ENCODE peak calls at places on chromosomes 2 and 18, in five cellular contexts. Q is SK-N-SH, M is HCT116, I is fibroblast of lung, G is PC-3. O is an unnamed sample.

GRCh38 chr2:134574610-134575332 is 144.0 kb downstream of the TMEM163 start:
- DNase-seq in Q (peak; percentile 34), M (no peak), I (no peak), G (no peak), O (no peak)

GRCh38 chr2:11495844-11496271 is 29.9 kb upstream of the E2F6 start:
- DNase-seq in Q (no peak), M (no peak), I (peak; percentile 15), G (no peak), O (peak; percentile 76)

GRCh38 chr2:84866121-84866520 is 14.8 kb downstream of the TRABD2A start:
- DNase-seq in Q (no peak), M (no peak), I (no peak), G (no peak), O (no peak)

GRCh38 chr2:112343827-112344585 is 68.6 kb downstream of the ZC3H6 start:
- DNase-seq in Q (no peak), M (no peak), I (no peak), G (no peak), O (no peak)

GRCh38 chr2:223148516-223148915 is 96.5 kb downstream of the KCNE4 start:
- DNase-seq in Q (no peak), M (no peak), I (no peak), G (no peak), O (no peak)

GRCh38 chr2:88503771-88504170 is 51.3 kb upstream of the FOXI3 start:
- DNase-seq in Q (no peak), M (no peak), I (no peak), G (no peak), O (no peak)

GRCh38 chr2:116645155-116645554 is 1169.3 kb upstream of the DDX18 start:
- DNase-seq in Q (no peak), M (no peak), I (no peak), G (no peak), O (no peak)

GRCh38 chr2:62313433-62314227 is 117.7 kb downstream of the B3GNT2 start:
- DNase-seq in Q (no peak), M (no peak), I (no peak), G (no peak), O (no peak)

GRCh38 chr18:79899609-79900435 is 51.6 kb downstream of the SLC66A2 start:
- DNase-seq in Q (no peak), M (no peak), I (no peak), G (no peak), O (no peak)

GRCh38 chr18:64208531-64208930 is 59.6 kb upstream of the LINC00305 start:
- DNase-seq in Q (no peak), M (no peak), I (no peak), G (no peak), O (no peak)

GRCh38 chr2:50902365-50902764 is 129.6 kb downstream of the NRXN1 start:
- DNase-seq in Q (peak; percentile 17), M (no peak), I (no peak), G (no peak), O (no peak)

GRCh38 chr18:24841536-24841935 is 381.1 kb downstream of the HRH4 start:
- DNase-seq in Q (no peak), M (no peak), I (no peak), G (no peak), O (no peak)

GRCh38 chr2:20424300-20425290 is 22.3 kb upstream of the RHOB start:
- DNase-seq in Q (peak; percentile 57), M (no peak), I (peak; percentile 86), G (peak; percentile 46), O (no peak)

GRCh38 chr2:23924589-23925359 is 2.1 kb downstream of the ATAD2B start:
- DNase-seq in Q (no peak), M (no peak), I (no peak), G (no peak), O (no peak)

GRCh38 chr2:113337809-113338208 is 59.1 kb upstream of the PAX8 start:
- DNase-seq in Q (no peak), M (no peak), I (no peak), G (no peak), O (no peak)

GRCh38 chr18:24600076-24600654 is 139.7 kb downstream of the HRH4 start:
- DNase-seq in Q (peak; percentile 56), M (peak; percentile 27), I (peak; percentile 35), G (peak; percentile 69), O (peak; percentile 83)

GRCh38 chr18:26706796-26707406 is 158.5 kb upstream of the KCTD1 start:
- DNase-seq in Q (no peak), M (no peak), I (no peak), G (no peak), O (no peak)

GRCh38 chr2:66501267-66501666 is 66.3 kb downstream of the MEIS1 start:
- DNase-seq in Q (no peak), M (no peak), I (no peak), G (no peak), O (no peak)

GRCh38 chr2:130354135-130354420 is 1.8 kb upstream of the PTPN18 start:
- DNase-seq in Q (no peak), M (no peak), I (no peak), G (no peak), O (peak; percentile 20)

GRCh38 chr2:43269074-43269572 is 42.7 kb upstream of the ZFP36L2 start:
- DNase-seq in Q (peak; percentile 77), M (no peak), I (peak; percentile 98), G (no peak), O (peak; percentile 43)

GRCh38 chr18:2316082-2316481 is 255.2 kb downstream of the METTL4 start:
- DNase-seq in Q (no peak), M (no peak), I (peak; percentile 42), G (no peak), O (no peak)

GRCh38 chr2:156190532-156190931 is 142.0 kb downstream of the NR4A2 start:
- DNase-seq in Q (no peak), M (no peak), I (no peak), G (no peak), O (no peak)

GRCh38 chr2:112335600-112335999 is 60.2 kb downstream of the ZC3H6 start:
- DNase-seq in Q (no peak), M (no peak), I (no peak), G (no peak), O (no peak)

GRCh38 chr2:181430406-181431199 is 26.6 kb upstream of the ITGA4 start:
- DNase-seq in Q (no peak), M (no peak), I (peak; percentile 11), G (peak; percentile 52), O (no peak)

GRCh38 chr2:168559187-168559586 is 103.1 kb downstream of the CERS6 start:
- DNase-seq in Q (no peak), M (peak; percentile 3), I (no peak), G (no peak), O (no peak)

GRCh38 chr18:63264871-63265270 is 54.7 kb downstream of the BCL2 start:
- DNase-seq in Q (no peak), M (no peak), I (no peak), G (no peak), O (no peak)

GRCh38 chr2:120231974-120232635 is 8.9 kb upstream of the TMEM185B start:
- DNase-seq in Q (no peak), M (no peak), I (no peak), G (peak; percentile 22), O (no peak)

GRCh38 chr2:134819334-134819733 is 19.1 kb upstream of the ACMSD start:
- DNase-seq in Q (no peak), M (peak; percentile 76), I (peak; percentile 83), G (peak; percentile 95), O (no peak)

GRCh38 chr2:9234680-9235387 is 28.2 kb downstream of the ASAP2 start:
- DNase-seq in Q (peak; percentile 87), M (peak; percentile 86), I (peak; percentile 99), G (peak; percentile 96), O (no peak)
- H3K4me1 ChIP-seq in Q (peaks cover 90% of the 10 kb centered on the region), M (peaks cover 67% of the 10 kb centered on the region), I (peaks cover 34% of the 10 kb centered on the region), G (peaks cover 73% of the 10 kb centered on the region), O (peaks cover 25% of the 10 kb centered on the region)

DNA sequence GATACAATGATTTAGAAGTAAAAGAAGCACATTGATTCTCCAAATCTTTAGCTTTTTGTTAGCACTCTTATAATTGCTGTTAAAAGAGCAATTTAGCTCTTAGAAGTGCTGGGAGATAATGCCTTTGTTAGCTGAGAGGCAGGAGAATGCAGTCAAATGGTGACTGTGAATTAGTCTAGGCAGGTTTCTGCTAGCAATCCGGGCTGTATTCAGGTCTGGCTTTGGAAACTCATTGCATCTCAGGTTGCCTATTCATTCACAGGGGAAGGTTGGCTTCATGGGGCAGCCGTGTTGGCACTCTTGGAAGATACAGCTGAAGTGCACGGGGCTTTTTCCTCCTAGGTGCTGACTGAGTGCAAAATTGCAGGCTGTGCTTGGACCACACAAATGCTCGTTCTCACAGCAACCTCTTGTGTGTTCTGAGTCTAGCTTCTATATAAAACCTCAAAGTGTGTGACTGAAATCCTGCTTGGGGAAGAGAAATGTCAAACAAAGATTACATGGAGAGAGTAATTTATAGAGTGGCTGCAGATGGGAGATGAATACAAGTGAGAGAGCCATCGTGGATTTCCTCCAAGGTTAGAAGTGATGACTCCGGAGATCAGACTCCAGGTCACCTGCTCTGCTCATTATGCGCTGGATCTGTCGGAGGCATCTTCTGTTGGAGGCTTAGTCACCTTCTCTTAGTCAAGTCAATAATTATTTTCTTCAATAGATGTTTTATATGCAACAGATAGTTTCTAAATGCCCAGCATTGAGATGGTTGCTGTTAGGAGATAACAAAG is 167.8 kb downstream of the PMAIP1 start:
- DNase-seq in Q (no peak), M (no peak), I (peak; percentile 7), G (no peak), O (peak; percentile 83)
- H2AFZ ChIP-seq in Q (no peak overlapping the region), M (no peak overlapping the region), I (no peak overlapping the region), G (no peak overlapping the region), O (no peak overlapping the region)

DNA sequence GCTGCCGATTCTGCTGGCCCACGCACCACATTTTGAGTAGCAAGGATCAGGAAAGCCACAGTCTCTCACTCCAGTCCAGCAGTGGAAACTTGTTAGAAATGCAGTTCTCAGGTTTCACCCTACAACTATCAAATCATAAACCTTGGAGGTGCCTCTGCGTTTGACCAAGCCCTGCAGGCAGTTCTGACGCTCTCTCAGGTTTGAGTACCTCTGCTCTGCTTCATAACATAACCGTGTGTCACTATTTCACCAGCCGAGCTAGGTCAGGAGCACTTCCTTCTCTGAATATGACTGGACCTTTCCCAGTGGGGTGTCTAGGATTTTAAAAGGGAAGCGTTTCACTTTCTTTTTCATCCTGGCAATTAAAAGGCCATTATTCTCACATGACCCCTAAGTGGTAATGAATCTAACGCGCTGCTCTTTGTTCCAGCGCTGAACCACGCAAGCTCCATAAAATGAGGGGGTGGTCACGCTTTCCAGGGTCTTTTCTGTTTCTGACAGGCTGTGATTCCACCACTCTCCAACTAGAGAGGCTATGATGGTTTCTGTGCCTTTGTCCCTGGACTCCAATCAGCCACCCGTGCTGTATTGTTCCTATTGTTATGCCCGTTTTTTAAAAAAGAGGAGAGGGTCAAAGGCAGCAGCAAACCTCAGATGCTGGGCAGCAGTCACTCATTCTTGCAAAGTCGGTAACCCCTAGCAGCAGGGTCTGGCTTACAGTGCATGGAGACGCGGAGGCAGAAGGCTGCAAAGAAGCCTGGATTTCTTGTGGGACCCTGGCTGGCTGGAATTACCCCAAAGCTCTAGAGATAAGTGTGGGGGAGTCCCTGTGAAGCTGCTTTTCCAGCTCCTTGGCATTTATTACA is 75.2 kb upstream of the CTNNA2 start:
- DNase-seq in Q (no peak), M (no peak), I (peak; percentile 21), G (peak; percentile 6), O (peak; percentile 41)
- H3K79me2 ChIP-seq in Q (no peaks in the 10 kb centered on the region), M (no peaks in the 10 kb centered on the region), I (no peaks in the 10 kb centered on the region), G (no peaks in the 10 kb centered on the region), O (no peaks in the 10 kb centered on the region)

DNA sequence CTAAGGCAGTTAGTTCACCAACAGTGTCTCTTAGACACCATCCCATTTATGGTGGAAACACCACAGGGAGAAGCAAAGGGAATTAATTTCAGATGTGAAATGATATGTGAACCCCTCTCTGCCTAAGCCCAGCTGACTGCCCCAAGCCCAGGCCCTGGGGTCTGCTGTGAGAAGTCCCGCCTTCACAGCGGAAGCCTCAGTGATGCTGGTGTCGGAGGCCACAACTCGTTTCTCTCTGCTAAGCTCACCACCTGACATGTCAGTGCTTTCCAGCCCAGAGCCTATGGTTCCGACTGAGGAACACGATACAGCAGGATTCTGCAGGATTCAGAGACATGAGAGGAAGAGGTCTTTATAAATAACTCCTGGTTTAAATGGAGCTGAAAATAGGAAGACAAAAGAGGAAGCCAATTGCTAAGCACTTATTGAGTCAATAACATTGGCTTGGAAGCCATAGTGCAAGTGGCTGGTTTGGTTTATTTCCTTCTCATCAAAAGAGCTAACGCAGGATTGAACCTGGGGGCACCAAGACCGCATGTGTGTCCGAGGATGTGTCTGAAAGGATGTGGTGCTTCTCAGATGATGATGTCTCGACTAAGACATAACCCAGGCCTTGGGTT is 21.9 kb upstream of the LOXHD1 start:
- DNase-seq in Q (no peak), M (no peak), I (no peak), G (no peak), O (no peak)
- H3K4me1 ChIP-seq in Q (no peaks in the 10 kb centered on the region), M (no peaks in the 10 kb centered on the region), I (no peaks in the 10 kb centered on the region), G (peaks cover 12% of the 10 kb centered on the region), O (no peaks in the 10 kb centered on the region)

O was measured in neural progenitor cell.